ENCODE peak calls at places on chromosomes 6 and 20, in ten cellular contexts. K is CD8-positive, alpha-beta memory T cell; Z is activated B cell treated with CpG ODN at 0.5 μM for 24 hours; C is neural progenitor cell; R is epithelial cell of esophagus; E is brain microvascular endothelial cell; A is fibroblast of lung; V is GM13977; S is GM03348; U is adipocyte. P is an unnamed sample.

GRCh38 chr6:90350689-90351554 is 54.3 kb upstream of the BACH2 start:
- DNase-seq in K (peak), C (no peak), V (no peak), Z (peak), S (no peak), U (no peak), A (no peak), E (no peak), R (no peak), P (no peak)

GRCh38 chr20:43379239-43379917 is 78.3 kb upstream of the SRSF6 start:
- DNase-seq in E (peak), R (peak), C (no peak), S (peak), Z (no peak), A (peak), U (peak), V (no peak), K (no peak), P (peak)

GRCh38 chr6:156731436-156731835 is 45.7 kb upstream of the ARID1B start:
- DNase-seq in C (peak), S (peak), R (peak), E (peak), U (peak), A (peak), Z (no peak), V (no peak), K (no peak), P (peak)

GRCh38 chr6:141877275-141877983 is 255.3 kb upstream of the GJE1 start:
- DNase-seq in Z (no peak), R (no peak), A (no peak), K (no peak), C (no peak), V (no peak), S (no peak), E (no peak), U (peak), P (no peak)

GRCh38 chr20:16014436-16014835 is 558.8 kb downstream of the KIF16B start:
- DNase-seq in K (no peak), E (no peak), S (no peak), A (no peak), Z (no peak), C (no peak), V (no peak), U (no peak), R (no peak), P (no peak)

GRCh38 chr20:52631469-52631868 is 340.7 kb upstream of the TSHZ2 start:
- DNase-seq in C (no peak), R (no peak), K (no peak), U (no peak), S (no peak), E (no peak), V (no peak), A (no peak), Z (no peak), P (no peak)

GRCh38 chr6:36979343-36979742 is 6.7 kb downstream of the MTCH1 start:
- DNase-seq in R (peak), E (peak), V (peak), K (no peak), U (peak), C (no peak), S (peak), A (peak), Z (no peak), P (no peak)

GRCh38 chr6:133923938-133924593 is 29.0 kb upstream of the TBPL1 start:
- DNase-seq in E (peak), R (peak), A (peak), Z (no peak), U (peak), K (peak), C (peak), V (peak), S (peak), P (peak)

GRCh38 chr6:163253556-163254213 is 160.8 kb upstream of the QKI start:
- DNase-seq in U (no peak), S (no peak), R (no peak), Z (no peak), V (no peak), E (no peak), C (no peak), K (no peak), A (no peak), P (no peak)

GRCh38 chr6:151448623-151449022 is 3.3 kb downstream of the RMND1 start:
- DNase-seq in A (no peak), K (no peak), R (no peak), U (no peak), C (peak), Z (no peak), S (no peak), E (no peak), V (no peak), P (no peak)

GRCh38 chr6:35170166-35170565 is 29.0 kb upstream of the TCP11 start:
- DNase-seq in U (no peak), S (peak), C (no peak), K (no peak), Z (no peak), V (no peak), A (no peak), E (no peak), R (peak), P (no peak)

GRCh38 chr6:137005073-137005472 is 39.7 kb downstream of the IL20RA start:
- DNase-seq in K (no peak), V (no peak), R (peak), S (no peak), C (no peak), E (no peak), Z (no peak), A (no peak), U (no peak), P (no peak)

GRCh38 chr20:59748555-59749292 is 144.4 kb downstream of the PHACTR3 start:
- DNase-seq in C (no peak), A (peak), Z (no peak), R (no peak), K (no peak), S (peak), E (no peak), U (peak), V (no peak), P (no peak)

GRCh38 chr20:18835850-18836249 is 22.3 kb downstream of the SCP2D1 start:
- DNase-seq in A (no peak), V (no peak), Z (no peak), U (no peak), R (no peak), K (no peak), S (no peak), C (no peak), E (no peak), P (peak)

GRCh38 chr20:6829510-6830116 is 62.1 kb downstream of the BMP2 start:
- DNase-seq in K (no peak), S (no peak), V (no peak), Z (no peak), C (peak), R (peak), U (peak), A (peak), E (no peak), P (peak)

GRCh38 chr6:152096863-152097496 is 289.5 kb downstream of the ESR1 start:
- DNase-seq in R (peak), S (peak), E (peak), V (no peak), K (no peak), U (peak), Z (no peak), A (peak), C (no peak), P (peak)

GRCh38 chr20:62339647-62340062 is 27.5 kb downstream of the LAMA5 start:
- DNase-seq in U (no peak), A (no peak), E (no peak), Z (peak), R (no peak), C (no peak), S (no peak), K (no peak), V (peak), P (no peak)

GRCh38 chr6:56906752-56907151 is 48.2 kb upstream of the BEND6 start:
- DNase-seq in R (peak), V (no peak), A (peak), U (no peak), Z (no peak), C (no peak), S (peak), E (peak), K (no peak), P (no peak)

GRCh38 chr20:59783020-59784010 is 150.1 kb downstream of the SYCP2 start:
- DNase-seq in K (no peak), Z (no peak), A (peak), S (peak), V (peak), U (peak), C (peak), E (peak), R (peak), P (peak)

GRCh38 chr6:107113460-107114212 is 1.7 kb downstream of the BEND3 start:
- DNase-seq in K (no peak), Z (no peak), C (no peak), E (no peak), U (no peak), S (no peak), A (no peak), V (no peak), R (peak), P (peak)

GRCh38 chr6:33720998-33721397 is 9.5 kb upstream of the UQCC2 start:
- DNase-seq in S (no peak), A (no peak), K (no peak), Z (no peak), U (no peak), E (no peak), V (no peak), C (no peak), R (no peak), P (no peak)

GRCh38 chr20:63856111-63856511 is 5.2 kb upstream of the ABHD16B start:
- DNase-seq in C (no peak), E (no peak), U (no peak), K (no peak), Z (no peak), S (no peak), A (no peak), R (no peak), V (peak), P (no peak)

GRCh38 chr20:3887870-3888614 is 1.1 kb upstream of the PANK2 start:
- DNase-seq in E (peak), R (no peak), Z (no peak), V (no peak), S (peak), U (peak), K (no peak), A (peak), C (peak), P (peak)

GRCh38 chr6:137315081-137315480 is 95.9 kb upstream of the IFNGR1 start:
- DNase-seq in E (no peak), Z (no peak), R (no peak), S (no peak), K (no peak), C (no peak), U (no peak), A (no peak), V (no peak), P (no peak)

GRCh38 chr6:107228754-107229153 is 113.4 kb upstream of the BEND3 start:
- DNase-seq in Z (no peak), R (peak), U (no peak), A (no peak), C (no peak), E (no peak), S (no peak), V (no peak), K (no peak), P (peak)

GRCh38 chr20:4563031-4563430 is 158.7 kb upstream of the PRND start:
- DNase-seq in R (no peak), C (no peak), V (no peak), Z (no peak), S (no peak), U (no peak), E (no peak), A (no peak), K (no peak), P (no peak)

GRCh38 chr6:170136541-170137175 is 154.2 kb downstream of the DLL1 start:
- DNase-seq in V (no peak), C (no peak), S (no peak), K (no peak), A (no peak), U (no peak), R (no peak), Z (no peak), E (no peak), P (no peak)

GRCh38 chr20:20327756-20328155 is 40.1 kb upstream of the INSM1 start:
- DNase-seq in E (no peak), V (no peak), C (no peak), S (no peak), U (no peak), K (no peak), Z (no peak), R (peak), A (no peak), P (peak)

GRCh38 chr6:73085362-73085975 is 139.8 kb downstream of the KHDC1L start:
- DNase-seq in A (peak), V (no peak), U (no peak), C (peak), S (peak), K (no peak), R (no peak), E (no peak), Z (no peak), P (no peak)

GRCh38 chr20:4508773-4509172 is 212.9 kb upstream of the PRND start:
- DNase-seq in E (no peak), S (no peak), U (no peak), V (no peak), K (no peak), Z (no peak), R (peak), C (no peak), A (peak), P (no peak)

GRCh38 chr6:53263915-53264314 is 84.8 kb downstream of the ELOVL5 start:
- DNase-seq in E (peak), C (no peak), S (peak), U (peak), R (peak), A (peak), V (no peak), Z (no peak), K (no peak), P (no peak)

GRCh38 chr20:48556956-48557355 is 270.8 kb downstream of the PREX1 start:
- DNase-seq in K (no peak), E (no peak), U (no peak), V (no peak), R (no peak), C (peak), Z (no peak), A (no peak), S (no peak), P (no peak)

GRCh38 chr6:147063469-147064031 is 140.7 kb upstream of the STXBP5 start:
- DNase-seq in V (no peak), Z (no peak), C (no peak), U (peak), E (peak), A (peak), K (no peak), S (peak), R (peak), P (peak)

GRCh38 chr6:125798734-125799510 is 8.2 kb downstream of the NCOA7 start:
- DNase-seq in A (peak), U (no peak), K (no peak), R (peak), V (peak), E (no peak), C (no peak), S (peak), Z (no peak), P (no peak)

GRCh38 chr20:51362254-51362653 is 180.3 kb downstream of the NFATC2 start:
- DNase-seq in V (no peak), K (no peak), S (no peak), E (no peak), Z (no peak), R (no peak), C (no peak), A (no peak), U (no peak), P (no peak)

GRCh38 chr20:2509468-2509781 is 710 bp upstream of the ZNF343 start:
- DNase-seq in E (no peak), S (no peak), R (no peak), K (no peak), C (no peak), V (no peak), Z (no peak), A (no peak), U (peak), P (no peak)

P was measured in mammary epithelial cell.